ENCODE peak calls at places on chromosomes 3 and 15, in eight cellular contexts. S is stimulated activated CD8-positive, alpha-beta memory T cell treated with anti-CD3 and anti-CD28 coated beads, Interleukin-2, amount 100 ng/mL, for 1 hour; T is activated naive CD4-positive, alpha-beta T cell treated with Interleukin-2 at 50 U/mL for 16 hours; N is stimulated activated naive CD8-positive, alpha-beta T cell treated with anti-CD3 and anti-CD28 coated beads, Interleukin-15, amount 100 ng/mL, for 72 hours; L is sciatic nerve; R is mucosa of gallbladder; P is iris pigment epithelial cell; V is iPS DF 19.7. E is an unnamed sample.

GRCh38 chr3:187738400-187739124 is 6.7 kb downstream of the BCL6 start:
- DNase-seq in S (no peak), T (peak; percentile 69), N (peak; percentile 71), L (peak; percentile 94), R (peak; percentile 93), P (peak; percentile 93), V (peak; percentile 88), E (peak; percentile 94)

GRCh38 chr3:17639257-17639656 is 103.2 kb downstream of the TBC1D5 start:
- DNase-seq in S (no peak), T (no peak), N (no peak), L (no peak), R (no peak), P (peak; percentile 77), V (no peak), E (no peak)

GRCh38 chr15:45121706-45122417 is 7.7 kb downstream of the DUOXA2 start:
- DNase-seq in S (no peak), T (no peak), N (no peak), L (no peak), R (no peak), P (peak; percentile 89), V (no peak), E (peak; percentile 88)

GRCh38 chr3:42446111-42447050 is 36.0 kb upstream of the LYZL4 start:
- DNase-seq in S (no peak), T (no peak), N (no peak), L (no peak), R (no peak), P (no peak), V (no peak), E (no peak)

GRCh38 chr3:58629629-58630028 is 36.9 kb downstream of the FAM3D start:
- DNase-seq in S (no peak), T (no peak), N (no peak), L (no peak), R (no peak), P (no peak), V (no peak), E (no peak)

GRCh38 chr15:85583404-85584390 is 203.3 kb downstream of the AKAP13 start:
- DNase-seq in S (no peak), T (no peak), N (no peak), L (no peak), R (peak; percentile 53), P (peak; percentile 85), V (no peak), E (no peak)

GRCh38 chr15:48385431-48385830 is 54.2 kb downstream of the DUT start:
- DNase-seq in S (no peak), T (no peak), N (no peak), L (no peak), R (no peak), P (peak; percentile 79), V (no peak), E (peak; percentile 64)

GRCh38 chr3:14810070-14810732 is 8.6 kb upstream of the FGD5 start:
- DNase-seq in S (no peak), T (no peak), N (no peak), L (no peak), R (no peak), P (peak; percentile 5), V (no peak), E (no peak)

GRCh38 chr3:21729888-21730459 is 21.0 kb downstream of the ZNF385D start:
- DNase-seq in S (no peak), T (no peak), N (no peak), L (no peak), R (no peak), P (peak; percentile 30), V (no peak), E (no peak)

GRCh38 chr3:136473716-136474326 is 223.7 kb downstream of the PCCB start:
- DNase-seq in S (no peak), T (no peak), N (no peak), L (no peak), R (no peak), P (peak; percentile 66), V (no peak), E (peak; percentile 17)

GRCh38 chr15:43249699-43250203 is 17.0 kb downstream of the TGM5 start:
- DNase-seq in S (no peak), T (no peak), N (no peak), L (no peak), R (no peak), P (peak; percentile 77), V (no peak), E (peak; percentile 88)

GRCh38 chr3:173111321-173111720 is 29.7 kb downstream of the SPATA16 start:
- DNase-seq in S (no peak), T (no peak), N (no peak), L (no peak), R (no peak), P (no peak), V (no peak), E (no peak)

GRCh38 chr15:92097473-92098178 is 244.1 kb downstream of the SLCO3A1 start:
- DNase-seq in S (no peak), T (peak; percentile 41), N (peak; percentile 51), L (no peak), R (peak; percentile 50), P (peak; percentile 44), V (no peak), E (peak; percentile 41)

GRCh38 chr3:53065841-53066480 is 20.1 kb upstream of the SFMBT1 start:
- DNase-seq in S (no peak), T (no peak), N (no peak), L (no peak), R (no peak), P (no peak), V (no peak), E (no peak)

GRCh38 chr15:79897380-79897678 is 515 bp upstream of the MTHFS start:
- DNase-seq in S (no peak), T (no peak), N (no peak), L (no peak), R (no peak), P (no peak), V (no peak), E (no peak)

GRCh38 chr3:69364354-69364753 is 21.5 kb downstream of the FRMD4B start:
- DNase-seq in S (no peak), T (no peak), N (no peak), L (no peak), R (no peak), P (peak; percentile 38), V (no peak), E (peak; percentile 12)

GRCh38 chr3:121482651-121483050 is 63.1 kb downstream of the POLQ start:
- DNase-seq in S (no peak), T (no peak), N (no peak), L (no peak), R (no peak), P (peak; percentile 81), V (no peak), E (peak; percentile 36)

GRCh38 chr3:12107071-12107713 is 51.5 kb downstream of the TIMP4 start:
- DNase-seq in S (no peak), T (no peak), N (no peak), L (no peak), R (no peak), P (no peak), V (no peak), E (no peak)

GRCh38 chr15:57565326-57565725 is 26.4 kb upstream of the MYZAP start:
- DNase-seq in S (no peak), T (peak; percentile 25), N (no peak), L (no peak), R (no peak), P (no peak), V (no peak), E (no peak)

GRCh38 chr15:63483521-63484371 is 20.6 kb upstream of the USP3 start:
- DNase-seq in S (no peak), T (no peak), N (no peak), L (no peak), R (no peak), P (peak; percentile 87), V (no peak), E (no peak)

GRCh38 chr3:98552232-98553020 is 20.6 kb downstream of the GPR15 start:
- DNase-seq in S (no peak), T (no peak), N (no peak), L (no peak), R (no peak), P (no peak), V (no peak), E (no peak)

GRCh38 chr3:184491011-184491576 is 70.5 kb upstream of the EPHB3 start:
- DNase-seq in S (no peak), T (no peak), N (no peak), L (no peak), R (peak; percentile 83), P (no peak), V (no peak), E (no peak)

GRCh38 chr3:72663429-72663828 is 184.8 kb downstream of the SHQ1 start:
- DNase-seq in S (no peak), T (no peak), N (no peak), L (no peak), R (no peak), P (no peak), V (no peak), E (no peak)

GRCh38 chr3:51950899-51951298 is 4.3 kb upstream of the GPR62 start:
- DNase-seq in S (no peak), T (no peak), N (no peak), L (no peak), R (no peak), P (no peak), V (no peak), E (no peak)